ENCODE peak calls at places on chromosomes 3 and 15, in six cellular contexts. One of them, this sample, is unnamed.
A peak's percentile ranks its signal among the peaks of the same experiment; 100 is the strongest.

GRCh38 chr3:171986755-171987535 is 52.4 kb upstream of the FNDC3B start:
- DNase-seq in PC-3: no peak
- DNase-seq in fibroblast of pulmonary artery: no peak
- DNase-seq in cardiac muscle cell: no peak
- DNase-seq in colonic mucosa: no peak
- DNase-seq in coronary artery: no peak
- DNase-seq in this sample: no peak

GRCh38 chr15:77144028-77144427 is 73.1 kb upstream of the TSPAN3 start:
- DNase-seq in cardiac muscle cell: peak; percentile 78
- DNase-seq in fibroblast of pulmonary artery: peak; percentile 71
- DNase-seq in coronary artery: no peak
- DNase-seq in PC-3: no peak
- DNase-seq in colonic mucosa: no peak
- DNase-seq in this sample: no peak

GRCh38 chr3:188792788-188793187 is 379.0 kb upstream of the TPRG1 start:
- DNase-seq in colonic mucosa: no peak
- DNase-seq in fibroblast of pulmonary artery: peak; percentile 38
- DNase-seq in cardiac muscle cell: peak; percentile 56
- DNase-seq in PC-3: no peak
- DNase-seq in coronary artery: no peak
- DNase-seq in this sample: no peak

GRCh38 chr15:90232196-90232595 is 1.5 kb downstream of the CIB1 start:
- DNase-seq in colonic mucosa: no peak
- DNase-seq in PC-3: peak; percentile 39
- DNase-seq in fibroblast of pulmonary artery: no peak
- DNase-seq in cardiac muscle cell: no peak
- DNase-seq in coronary artery: no peak
- DNase-seq in this sample: no peak

GRCh38 chr15:96334705-96335428 is 4.4 kb downstream of the NR2F2 start:
- DNase-seq in fibroblast of pulmonary artery: peak; percentile 29
- DNase-seq in colonic mucosa: peak; percentile 24
- DNase-seq in cardiac muscle cell: no peak
- DNase-seq in PC-3: peak; percentile 11
- DNase-seq in coronary artery: no peak
- DNase-seq in this sample: no peak

GRCh38 chr3:184669578-184669977 is 42.3 kb downstream of the MAGEF1 start:
- DNase-seq in cardiac muscle cell: no peak
- DNase-seq in colonic mucosa: no peak
- DNase-seq in coronary artery: no peak
- DNase-seq in PC-3: no peak
- DNase-seq in fibroblast of pulmonary artery: no peak
- DNase-seq in this sample: no peak

GRCh38 chr3:21995079-21995607 is 244.1 kb upstream of the ZNF385D start:
- DNase-seq in cardiac muscle cell: no peak
- DNase-seq in fibroblast of pulmonary artery: no peak
- DNase-seq in PC-3: no peak
- DNase-seq in coronary artery: no peak
- DNase-seq in colonic mucosa: no peak
- DNase-seq in this sample: no peak

GRCh38 chr3:178245385-178245778 is 290.9 kb upstream of the KCNMB2 start:
- DNase-seq in cardiac muscle cell: no peak
- DNase-seq in fibroblast of pulmonary artery: no peak
- DNase-seq in colonic mucosa: no peak
- DNase-seq in coronary artery: no peak
- DNase-seq in PC-3: no peak
- DNase-seq in this sample: no peak

GRCh38 chr15:74123131-74123429 is 7.3 kb upstream of the ISLR2 start:
- DNase-seq in cardiac muscle cell: no peak
- DNase-seq in PC-3: no peak
- DNase-seq in colonic mucosa: no peak
- DNase-seq in coronary artery: no peak
- DNase-seq in fibroblast of pulmonary artery: no peak
- DNase-seq in this sample: no peak

GRCh38 chr15:77659350-77660321 is 26.9 kb upstream of the LINGO1 start:
- DNase-seq in cardiac muscle cell: peak; percentile 71
- DNase-seq in colonic mucosa: peak; percentile 88
- DNase-seq in coronary artery: no peak
- DNase-seq in PC-3: peak; percentile 60
- DNase-seq in fibroblast of pulmonary artery: peak; percentile 50
- DNase-seq in this sample: no peak

GRCh38 chr3:60431599-60431958 is 819.7 kb downstream of the FHIT start:
- DNase-seq in fibroblast of pulmonary artery: peak; percentile 26
- DNase-seq in coronary artery: no peak
- DNase-seq in cardiac muscle cell: peak; percentile 42
- DNase-seq in colonic mucosa: no peak
- DNase-seq in PC-3: peak; percentile 29
- DNase-seq in this sample: no peak

GRCh38 chr3:29513236-29513635 is 232.4 kb downstream of the RBMS3 start:
- DNase-seq in coronary artery: no peak
- DNase-seq in cardiac muscle cell: peak; percentile 63
- DNase-seq in colonic mucosa: no peak
- DNase-seq in PC-3: peak; percentile 27
- DNase-seq in fibroblast of pulmonary artery: peak; percentile 68
- DNase-seq in this sample: no peak

GRCh38 chr15:23074684-23075083 is 35.3 kb upstream of the TUBGCP5 start:
- DNase-seq in PC-3: no peak
- DNase-seq in colonic mucosa: no peak
- DNase-seq in coronary artery: no peak
- DNase-seq in cardiac muscle cell: peak; percentile 2
- DNase-seq in fibroblast of pulmonary artery: no peak
- DNase-seq in this sample: no peak

GRCh38 chr3:196486263-196486662 is 17.3 kb downstream of the RNF168 start:
- DNase-seq in coronary artery: no peak
- DNase-seq in PC-3: peak; percentile 28
- DNase-seq in fibroblast of pulmonary artery: peak; percentile 12
- DNase-seq in cardiac muscle cell: no peak
- DNase-seq in colonic mucosa: no peak
- DNase-seq in this sample: no peak

GRCh38 chr15:85583404-85584390 is 203.3 kb downstream of the AKAP13 start:
- DNase-seq in coronary artery: no peak
- DNase-seq in cardiac muscle cell: peak; percentile 82
- DNase-seq in fibroblast of pulmonary artery: no peak
- DNase-seq in PC-3: peak; percentile 77
- DNase-seq in colonic mucosa: peak; percentile 56
- DNase-seq in this sample: no peak

GRCh38 chr3:9397911-9398714 is 698 bp downstream of the SETD5 start:
- DNase-seq in cardiac muscle cell: peak; percentile 54
- DNase-seq in coronary artery: peak; percentile 80
- DNase-seq in colonic mucosa: peak; percentile 65
- DNase-seq in PC-3: no peak
- DNase-seq in fibroblast of pulmonary artery: peak; percentile 41
- DNase-seq in this sample: peak; percentile 54

GRCh38 chr3:179260949-179261765 is 10.2 kb upstream of the KCNMB3 start:
- DNase-seq in cardiac muscle cell: peak; percentile 81
- DNase-seq in colonic mucosa: peak; percentile 73
- DNase-seq in coronary artery: peak; percentile 73
- DNase-seq in PC-3: peak; percentile 77
- DNase-seq in fibroblast of pulmonary artery: peak; percentile 66
- DNase-seq in this sample: peak; percentile 60

GRCh38 chr15:44550256-44550655 is 13.3 kb downstream of the EIF3J start:
- DNase-seq in PC-3: peak; percentile 62
- DNase-seq in fibroblast of pulmonary artery: peak; percentile 67
- DNase-seq in cardiac muscle cell: peak; percentile 58
- DNase-seq in colonic mucosa: no peak
- DNase-seq in coronary artery: no peak
- DNase-seq in this sample: no peak

GRCh38 chr3:63927623-63928280 is 15.6 kb upstream of the SCAANT1 start:
- DNase-seq in fibroblast of pulmonary artery: no peak
- DNase-seq in cardiac muscle cell: no peak
- DNase-seq in PC-3: no peak
- DNase-seq in colonic mucosa: no peak
- DNase-seq in coronary artery: no peak
- DNase-seq in this sample: no peak

GRCh38 chr3:29324180-29324651 is 43.3 kb downstream of the RBMS3 start:
- DNase-seq in fibroblast of pulmonary artery: peak; percentile 76
- DNase-seq in cardiac muscle cell: peak; percentile 61
- DNase-seq in PC-3: peak; percentile 85
- DNase-seq in coronary artery: peak; percentile 74
- DNase-seq in colonic mucosa: peak; percentile 20
- DNase-seq in this sample: peak; percentile 40

GRCh38 chr3:125191256-125191655 is 21.3 kb downstream of the SLC12A8 start:
- DNase-seq in PC-3: no peak
- DNase-seq in colonic mucosa: no peak
- DNase-seq in coronary artery: no peak
- DNase-seq in cardiac muscle cell: peak; percentile 40
- DNase-seq in fibroblast of pulmonary artery: no peak
- DNase-seq in this sample: no peak

GRCh38 chr3:126465928-126466564 is 9.6 kb downstream of the ZXDC start:
- DNase-seq in cardiac muscle cell: no peak
- DNase-seq in fibroblast of pulmonary artery: no peak
- DNase-seq in colonic mucosa: no peak
- DNase-seq in coronary artery: peak; percentile 60
- DNase-seq in PC-3: no peak
- DNase-seq in this sample: peak; percentile 49

GRCh38 chr3:94114667-94115066 is 51.8 kb downstream of the NSUN3 start:
- DNase-seq in PC-3: no peak
- DNase-seq in cardiac muscle cell: no peak
- DNase-seq in colonic mucosa: no peak
- DNase-seq in coronary artery: no peak
- DNase-seq in fibroblast of pulmonary artery: no peak
- DNase-seq in this sample: no peak

GRCh38 chr3:72848703-72849081 is 447 bp upstream of the SHQ1 start:
- DNase-seq in colonic mucosa: no peak
- DNase-seq in fibroblast of pulmonary artery: peak; percentile 30
- DNase-seq in coronary artery: no peak
- DNase-seq in cardiac muscle cell: no peak
- DNase-seq in PC-3: no peak
- DNase-seq in this sample: no peak

GRCh38 chr3:36993326-36994283 is at the start of gene MLH1:
- DNase-seq in cardiac muscle cell: peak; percentile 100
- DNase-seq in coronary artery: peak; percentile 96
- DNase-seq in colonic mucosa: peak; percentile 100
- DNase-seq in PC-3: peak; percentile 100
- DNase-seq in fibroblast of pulmonary artery: peak; percentile 100
- DNase-seq in this sample: peak; percentile 90

GRCh38 chr15:30885814-30886213 is 17.9 kb upstream of the FAN1 start:
- DNase-seq in coronary artery: no peak
- DNase-seq in colonic mucosa: no peak
- DNase-seq in PC-3: peak; percentile 48
- DNase-seq in cardiac muscle cell: peak; percentile 29
- DNase-seq in fibroblast of pulmonary artery: peak; percentile 21
- DNase-seq in this sample: no peak

GRCh38 chr15:45091161-45091560 is 22.8 kb downstream of the DUOX2 start:
- DNase-seq in PC-3: no peak
- DNase-seq in coronary artery: no peak
- DNase-seq in cardiac muscle cell: peak; percentile 65
- DNase-seq in fibroblast of pulmonary artery: peak; percentile 63
- DNase-seq in colonic mucosa: no peak
- DNase-seq in this sample: no peak

GRCh38 chr3:30751610-30752299 is 142.7 kb downstream of the GADL1 start:
- DNase-seq in cardiac muscle cell: peak; percentile 71
- DNase-seq in fibroblast of pulmonary artery: peak; percentile 67
- DNase-seq in coronary artery: no peak
- DNase-seq in PC-3: peak; percentile 62
- DNase-seq in colonic mucosa: peak; percentile 45
- DNase-seq in this sample: no peak

GRCh38 chr3:69671082-69671952 is 67.9 kb upstream of the MITF start:
- DNase-seq in fibroblast of pulmonary artery: peak; percentile 72
- DNase-seq in PC-3: peak; percentile 64
- DNase-seq in cardiac muscle cell: peak; percentile 65
- DNase-seq in coronary artery: no peak
- DNase-seq in colonic mucosa: peak; percentile 55
- DNase-seq in this sample: no peak

GRCh38 chr3:50334339-50335075 is 6.1 kb downstream of the RASSF1 start:
- DNase-seq in coronary artery: no peak
- DNase-seq in colonic mucosa: no peak
- DNase-seq in fibroblast of pulmonary artery: no peak
- DNase-seq in PC-3: no peak
- DNase-seq in cardiac muscle cell: no peak
- DNase-seq in this sample: no peak

GRCh38 chr3:55198554-55198953 is 270.7 kb upstream of the LRTM1 start:
- DNase-seq in cardiac muscle cell: peak; percentile 89
- DNase-seq in PC-3: no peak
- DNase-seq in fibroblast of pulmonary artery: peak; percentile 87
- DNase-seq in colonic mucosa: no peak
- DNase-seq in coronary artery: no peak
- DNase-seq in this sample: no peak

GRCh38 chr15:73366766-73367623 is 1.8 kb downstream of the HCN4 start:
- DNase-seq in fibroblast of pulmonary artery: no peak
- DNase-seq in coronary artery: no peak
- DNase-seq in PC-3: no peak
- DNase-seq in colonic mucosa: no peak
- DNase-seq in cardiac muscle cell: no peak
- DNase-seq in this sample: no peak

GRCh38 chr3:187256217-187256616 is 35.3 kb downstream of the MASP1 start:
- DNase-seq in PC-3: no peak
- DNase-seq in fibroblast of pulmonary artery: no peak
- DNase-seq in coronary artery: no peak
- DNase-seq in colonic mucosa: no peak
- DNase-seq in cardiac muscle cell: no peak
- DNase-seq in this sample: no peak
- TF ChIP-seq CTCF in PC-3: no peak
- TF ChIP-seq CTCF in fibroblast of pulmonary artery: no peak
- TF ChIP-seq CTCF in coronary artery: no peak
- TF ChIP-seq CTCF in colonic mucosa: no peak
- TF ChIP-seq CTCF in cardiac muscle cell: no peak
- TF ChIP-seq CTCF in this sample: no peak

DNA sequence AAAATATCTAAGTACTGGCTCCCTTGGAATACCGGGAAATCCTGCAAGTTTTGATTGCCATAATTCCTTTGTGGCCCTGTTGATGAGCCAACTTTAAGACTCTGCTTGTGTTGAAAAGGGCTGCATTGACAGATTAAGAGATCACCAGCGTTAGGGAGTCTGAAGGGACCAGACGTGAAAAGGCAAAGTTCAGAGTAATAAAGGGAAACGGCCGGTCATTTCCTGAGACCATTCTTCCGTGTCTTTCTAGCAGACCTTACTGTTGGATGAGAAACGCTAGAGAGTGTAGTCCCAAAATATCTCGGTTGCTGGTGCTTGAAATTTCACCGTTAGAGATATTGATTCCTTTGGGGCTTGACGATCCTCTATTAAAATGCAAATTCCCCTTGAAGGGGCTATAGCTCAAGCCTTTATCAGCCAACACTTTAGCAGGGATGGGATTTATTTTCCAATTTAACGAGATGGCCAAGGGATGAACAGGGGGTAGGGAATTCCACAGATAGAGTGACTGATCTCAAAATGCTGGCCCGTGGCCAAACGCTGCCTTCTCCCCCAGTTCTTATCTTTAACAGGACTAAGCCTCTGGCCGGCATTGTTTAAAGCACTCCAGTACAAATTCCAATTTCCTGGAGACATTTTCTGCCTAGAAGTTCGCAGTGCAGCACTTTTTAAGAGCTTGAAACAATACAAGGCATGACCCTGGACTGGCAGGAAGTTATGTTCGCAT is 250.4 kb downstream of the TJP1 start:
- DNase-seq in PC-3: peak; percentile 4
- DNase-seq in cardiac muscle cell: peak; percentile 46
- DNase-seq in coronary artery: no peak
- DNase-seq in colonic mucosa: peak; percentile 62
- DNase-seq in fibroblast of pulmonary artery: peak; percentile 39
- DNase-seq in this sample: no peak
- H3K4me3 ChIP-seq in PC-3: no peak overlapping the region
- H3K4me3 ChIP-seq in cardiac muscle cell: peak overlapping the region; percentile 69
- H3K4me3 ChIP-seq in coronary artery: peak overlapping the region; percentile 71
- H3K4me3 ChIP-seq in colonic mucosa: no peak overlapping the region
- H3K4me3 ChIP-seq in fibroblast of pulmonary artery: no peak overlapping the region
- H3K4me3 ChIP-seq in this sample: no peak overlapping the region

GRCh38 chr3:20327889-20328288 is 141.9 kb upstream of the SGO1 start:
- DNase-seq in cardiac muscle cell: peak; percentile 14
- DNase-seq in PC-3: no peak
- DNase-seq in colonic mucosa: no peak
- DNase-seq in fibroblast of pulmonary artery: no peak
- DNase-seq in coronary artery: no peak
- DNase-seq in this sample: no peak
- TF ChIP-seq CTCF in cardiac muscle cell: no peak
- TF ChIP-seq CTCF in PC-3: no peak
- TF ChIP-seq CTCF in colonic mucosa: no peak
- TF ChIP-seq CTCF in fibroblast of pulmonary artery: no peak
- TF ChIP-seq CTCF in coronary artery: no peak
- TF ChIP-seq CTCF in this sample: no peak

GRCh38 chr3:87225659-87226058 is 1.4 kb upstream of the CHMP2B start:
- DNase-seq in cardiac muscle cell: no peak
- DNase-seq in fibroblast of pulmonary artery: peak; percentile 15
- DNase-seq in coronary artery: no peak
- DNase-seq in colonic mucosa: peak; percentile 23
- DNase-seq in PC-3: no peak
- DNase-seq in this sample: no peak
- H3K4me3 ChIP-seq in cardiac muscle cell: no peak overlapping the region
- H3K4me3 ChIP-seq in fibroblast of pulmonary artery: no peak overlapping the region
- H3K4me3 ChIP-seq in coronary artery: no peak overlapping the region
- H3K4me3 ChIP-seq in colonic mucosa: no peak overlapping the region
- H3K4me3 ChIP-seq in PC-3: peak overlapping the region; percentile 87
- H3K4me3 ChIP-seq in this sample: no peak overlapping the region